ENCODE peak calls at places on chromosomes 7 and 10, in four cellular contexts. Z is stimulated activated CD4-positive, alpha-beta T cell treated with anti-CD3 and anti-CD28 coated beads, Interleukin-15, amount 100 ng/mL, for 24 hours; D is HFFc6; B is HTR-8/SVneo. Y is an unnamed sample.

GRCh38 chr10:128463991-128464755 is 337.9 kb upstream of the MKI67 start:
- DNase-seq in D (no peak), B (no peak), Z (peak; percentile 9), Y (peak; percentile 67)

GRCh38 chr7:134016223-134016941 is 110.8 kb upstream of the LRGUK start:
- DNase-seq in D (no peak), B (peak; percentile 19), Z (no peak), Y (peak; percentile 73)

GRCh38 chr7:156764016-156764669 is 123.6 kb downstream of the RNF32 start:
- DNase-seq in Z (no peak), D (peak; percentile 52), B (peak; percentile 24), Y (peak; percentile 65)

GRCh38 chr10:24723788-24724380 is at the start of gene ARHGAP21:
- DNase-seq in Z (peak; percentile 58), D (peak; percentile 57), B (peak; percentile 50), Y (peak; percentile 63)

GRCh38 chr10:61389887-61390286 is 63.3 kb downstream of the TMEM26 start:
- DNase-seq in D (no peak), Z (no peak), B (no peak), Y (no peak)

GRCh38 chr10:86950349-86950748 is 7.1 kb downstream of the MMRN2 start:
- DNase-seq in Z (no peak), D (no peak), B (no peak), Y (no peak)

GRCh38 chr10:45235823-45236222 is 79.6 kb downstream of the OR13A1 start:
- DNase-seq in B (no peak), Z (no peak), D (no peak), Y (no peak)

GRCh38 chr7:22357311-22358175 is 589 bp upstream of the RAPGEF5 start:
- DNase-seq in B (peak; percentile 10), D (no peak), Z (no peak), Y (peak; percentile 49)

GRCh38 chr7:88686468-88687229 is 72.9 kb upstream of the ZNF804B start:
- DNase-seq in Z (no peak), D (no peak), B (no peak), Y (peak; percentile 29)